ENCODE peak calls at places on chromosomes 5 and 9, in four cellular contexts. One of them, this sample, is unnamed.

GRCh38 chr5:132425009-132425937 is 55.8 kb downstream of the SLC22A5 start:
- DNase-seq in MCF 10A: peak
- DNase-seq in lower leg skin: peak
- DNase-seq in NCI-H774: no peak
- DNase-seq in this sample: peak

GRCh38 chr9:109311731-109312130 is 9.1 kb downstream of the EPB41L4B start:
- DNase-seq in MCF 10A: no peak
- DNase-seq in lower leg skin: no peak
- DNase-seq in NCI-H774: no peak
- DNase-seq in this sample: no peak

GRCh38 chr5:163534476-163535172 is 29.2 kb downstream of the MAT2B start:
- DNase-seq in MCF 10A: no peak
- DNase-seq in lower leg skin: no peak
- DNase-seq in NCI-H774: no peak
- DNase-seq in this sample: no peak

GRCh38 chr5:154461531-154461930 is 15.7 kb downstream of the SAP30L start:
- DNase-seq in MCF 10A: peak
- DNase-seq in lower leg skin: peak
- DNase-seq in NCI-H774: no peak
- DNase-seq in this sample: no peak

GRCh38 chr9:33988219-33988890 is 60.3 kb downstream of the UBAP2 start:
- DNase-seq in MCF 10A: peak
- DNase-seq in lower leg skin: no peak
- DNase-seq in NCI-H774: no peak
- DNase-seq in this sample: peak

GRCh38 chr5:141845371-141845821 is 32.8 kb downstream of the PCDH1 start:
- DNase-seq in MCF 10A: no peak
- DNase-seq in lower leg skin: no peak
- DNase-seq in NCI-H774: no peak
- DNase-seq in this sample: no peak

GRCh38 chr5:4700082-4700481 is 440.0 kb upstream of the ADAMTS16 start:
- DNase-seq in MCF 10A: peak
- DNase-seq in lower leg skin: peak
- DNase-seq in NCI-H774: peak
- DNase-seq in this sample: peak

GRCh38 chr5:66442951-66443445 is 153.2 kb upstream of the MAST4 start:
- DNase-seq in MCF 10A: no peak
- DNase-seq in lower leg skin: no peak
- DNase-seq in NCI-H774: no peak
- DNase-seq in this sample: no peak

GRCh38 chr9:22337261-22337660 is 109.4 kb upstream of the DMRTA1 start:
- DNase-seq in MCF 10A: no peak
- DNase-seq in lower leg skin: no peak
- DNase-seq in NCI-H774: no peak
- DNase-seq in this sample: no peak

GRCh38 chr5:79954620-79955019 is 36.4 kb downstream of the MTX3 start:
- DNase-seq in MCF 10A: peak
- DNase-seq in lower leg skin: no peak
- DNase-seq in NCI-H774: no peak
- DNase-seq in this sample: no peak

GRCh38 chr5:131647078-131647769 is 12.2 kb upstream of the RAPGEF6 start:
- DNase-seq in MCF 10A: no peak
- DNase-seq in lower leg skin: no peak
- DNase-seq in NCI-H774: no peak
- DNase-seq in this sample: no peak

GRCh38 chr9:85258823-85259370 is 482.9 kb downstream of the AGTPBP1 start:
- DNase-seq in MCF 10A: peak
- DNase-seq in lower leg skin: peak
- DNase-seq in NCI-H774: no peak
- DNase-seq in this sample: peak

GRCh38 chr5:5542654-5543053 is 120.2 kb downstream of the ICE1 start:
- DNase-seq in MCF 10A: no peak
- DNase-seq in lower leg skin: no peak
- DNase-seq in NCI-H774: no peak
- DNase-seq in this sample: no peak